ENCODE peak calls at places on chromosomes 6 and 20, in six cellular contexts. A is HepG2, K is coronary artery, C is neural progenitor cell, B is brain microvascular endothelial cell, U is pancreas. L is an unnamed sample.

GRCh38 chr20:39829255-39829654 is 859.8 kb downstream of the MAFB start:
- DNase-seq in C (peak; percentile 60), K (no peak), B (no peak), U (no peak), A (no peak), L (no peak)

GRCh38 chr20:38143646-38144554 is 21.2 kb downstream of the TGM2 start:
- DNase-seq in K (peak; percentile 89), U (peak; percentile 45), C (no peak), B (peak; percentile 74), A (peak; percentile 91), L (peak; percentile 48)

GRCh38 chr6:129832299-129832698 is 28.8 kb downstream of the TMEM244 start:
- DNase-seq in A (no peak), K (no peak), U (no peak), B (no peak), C (no peak), L (no peak)

GRCh38 chr6:29653452-29654038 is 3.3 kb upstream of the MOG start:
- DNase-seq in A (peak; percentile 69), C (peak; percentile 87), B (peak; percentile 54), K (no peak), U (peak; percentile 35), L (peak; percentile 57)

GRCh38 chr20:44166008-44166407 is 21.0 kb downstream of the JPH2 start:
- DNase-seq in U (no peak), C (no peak), B (peak; percentile 25), A (peak; percentile 53), K (no peak), L (no peak)

GRCh38 chr20:14997791-14998190 is 660.4 kb upstream of the FLRT3 start:
- DNase-seq in K (no peak), B (peak; percentile 83), C (no peak), A (no peak), U (no peak), L (no peak)

GRCh38 chr6:169069361-169069760 is 184.3 kb downstream of the THBS2 start:
- DNase-seq in B (no peak), C (no peak), A (no peak), U (no peak), K (no peak), L (no peak)

GRCh38 chr6:35611235-35611634 is 77.5 kb downstream of the FKBP5 start:
- DNase-seq in C (no peak), U (no peak), A (no peak), K (no peak), B (peak; percentile 59), L (no peak)

GRCh38 chr6:125300992-125301434 is 754 bp downstream of the HDDC2 start:
- DNase-seq in K (no peak), U (no peak), A (no peak), C (no peak), B (peak; percentile 34), L (no peak)

GRCh38 chr6:134722996-134723871 is 226.7 kb downstream of the ALDH8A1 start:
- DNase-seq in C (no peak), B (peak; percentile 30), K (no peak), U (no peak), A (no peak), L (no peak)

GRCh38 chr6:151663559-151663958 is 143.9 kb upstream of the ESR1 start:
- DNase-seq in K (no peak), B (no peak), A (no peak), U (no peak), C (no peak), L (no peak)

GRCh38 chr20:32522525-32522774 is 62.7 kb downstream of the NOL4L start:
- DNase-seq in C (no peak), K (no peak), B (no peak), U (no peak), A (no peak), L (no peak)

GRCh38 chr20:10094566-10095173 is 59.9 kb downstream of the ANKEF1 start:
- DNase-seq in C (no peak), B (no peak), A (no peak), U (no peak), K (no peak), L (no peak)

GRCh38 chr6:45394586-45395095 is 16.9 kb upstream of the SUPT3H start:
- DNase-seq in A (no peak), C (no peak), B (no peak), U (no peak), K (no peak), L (no peak)

GRCh38 chr20:48754269-48754668 is 73.5 kb downstream of the PREX1 start:
- DNase-seq in B (no peak), A (no peak), C (no peak), K (no peak), U (no peak), L (no peak)

GRCh38 chr6:34249469-34250370 is 914 bp upstream of the SMIM29 start:
- DNase-seq in B (no peak), C (no peak), U (no peak), K (no peak), A (no peak), L (no peak)

GRCh38 chr20:18632196-18632789 is 44.4 kb downstream of the DTD1 start:
- DNase-seq in C (peak; percentile 86), U (peak; percentile 51), A (peak; percentile 72), B (peak; percentile 60), K (no peak), L (peak; percentile 15)

GRCh38 chr20:56187791-56188190 is 60.7 kb upstream of the MC3R start:
- DNase-seq in K (no peak), A (peak; percentile 16), C (peak; percentile 30), B (no peak), U (no peak), L (no peak)

GRCh38 chr6:56840467-56841371 is 114.2 kb upstream of the BEND6 start:
- DNase-seq in A (peak; percentile 49), B (peak; percentile 67), U (no peak), K (no peak), C (no peak), L (no peak)

GRCh38 chr6:56842602-56843475 is 112.1 kb upstream of the BEND6 start:
- DNase-seq in U (no peak), K (peak; percentile 75), B (peak; percentile 27), C (no peak), A (no peak), L (no peak)

GRCh38 chr6:56839533-56840183 is 115.2 kb upstream of the BEND6 start:
- DNase-seq in C (no peak), A (no peak), K (no peak), U (no peak), B (no peak), L (no peak)

GRCh38 chr6:56841751-56842150 is 113.2 kb upstream of the BEND6 start:
- DNase-seq in C (no peak), B (no peak), K (no peak), U (no peak), A (no peak), L (no peak)

DNA sequence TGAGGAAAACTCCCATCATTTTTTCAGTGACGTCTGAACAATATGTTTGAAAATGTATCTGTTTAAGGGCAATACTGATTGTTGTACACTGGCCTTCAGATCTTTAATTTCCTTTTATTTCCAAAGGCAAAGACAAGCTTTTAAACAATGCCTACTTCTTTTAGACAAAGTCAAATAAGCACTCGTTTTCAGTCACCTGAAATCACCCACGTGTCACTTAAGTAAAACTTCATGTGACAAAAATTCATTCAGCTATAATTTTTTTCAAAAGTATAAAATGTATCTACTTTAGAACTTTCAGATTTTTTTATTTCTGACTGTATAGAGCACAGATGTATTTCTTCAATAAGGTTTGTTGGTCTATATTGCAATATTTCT is 113.5 kb upstream of the BEND6 start:
- DNase-seq in A (no peak), U (no peak), C (no peak), K (no peak), B (no peak), L (no peak)
- H3K4me3 ChIP-seq in A (no peak overlapping the region), U (no peak overlapping the region), C (peak overlapping the region; percentile 96), K (peak overlapping the region; percentile 97), B (no peak overlapping the region), L (peak overlapping the region; percentile 80)

DNA sequence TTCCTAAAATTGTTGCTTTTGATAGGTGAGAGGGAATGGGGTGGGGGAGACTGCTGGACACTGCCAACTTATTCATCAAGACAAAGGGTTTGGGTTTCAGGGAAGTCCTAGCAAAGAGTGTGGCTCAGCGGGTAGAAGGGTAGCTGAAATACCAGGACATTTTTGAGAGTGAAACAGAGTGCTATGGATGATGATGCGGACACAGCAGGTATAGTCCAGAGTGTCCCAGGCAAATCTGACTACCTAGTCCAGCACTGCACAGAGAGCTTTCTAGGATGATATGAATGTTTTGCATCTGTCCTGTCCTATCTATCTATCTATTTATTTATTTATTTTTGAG is 154.3 kb downstream of the BCAS1 start:
- DNase-seq in K (no peak), C (no peak), U (no peak), A (no peak), B (no peak), L (no peak)
- H3K27ac ChIP-seq in K (peak overlapping the region; percentile 86), C (no peak overlapping the region), U (peak overlapping the region; percentile 79), A (no peak overlapping the region), B (peak overlapping the region; percentile 84), L (no peak overlapping the region)

GRCh38 chr6:3753228-3753795 is 1.8 kb upstream of the PXDC1 start:
- DNase-seq in U (no peak), A (no peak), B (no peak), C (no peak), K (no peak), L (no peak)

GRCh38 chr6:3752538-3753227 is 1.2 kb upstream of the PXDC1 start:
- DNase-seq in A (no peak), K (no peak), C (no peak), U (no peak), B (no peak), L (no peak)

GRCh38 chr6:3750324-3751018 is 1.0 kb downstream of the PXDC1 start:
- DNase-seq in K (peak; percentile 92), C (peak; percentile 62), U (peak; percentile 71), A (peak; percentile 62), B (peak; percentile 64), L (no peak)

GRCh38 chr6:3751019-3751729 is at the start of gene PXDC1:
- DNase-seq in C (peak; percentile 57), B (no peak), A (no peak), K (no peak), U (peak; percentile 33), L (no peak)

GRCh38 chr6:3751730-3752537 is 421 bp upstream of the PXDC1 start:
- DNase-seq in K (peak; percentile 96), B (peak; percentile 90), A (peak; percentile 87), C (peak; percentile 91), U (peak; percentile 84), L (peak; percentile 86)
- TF ChIP-seq CTCF in K (peak; percentile 27), B (peak; percentile 45), A (peak; percentile 55), C (peak; percentile 38), U (no peak), L (peak; percentile 40)

DNA sequence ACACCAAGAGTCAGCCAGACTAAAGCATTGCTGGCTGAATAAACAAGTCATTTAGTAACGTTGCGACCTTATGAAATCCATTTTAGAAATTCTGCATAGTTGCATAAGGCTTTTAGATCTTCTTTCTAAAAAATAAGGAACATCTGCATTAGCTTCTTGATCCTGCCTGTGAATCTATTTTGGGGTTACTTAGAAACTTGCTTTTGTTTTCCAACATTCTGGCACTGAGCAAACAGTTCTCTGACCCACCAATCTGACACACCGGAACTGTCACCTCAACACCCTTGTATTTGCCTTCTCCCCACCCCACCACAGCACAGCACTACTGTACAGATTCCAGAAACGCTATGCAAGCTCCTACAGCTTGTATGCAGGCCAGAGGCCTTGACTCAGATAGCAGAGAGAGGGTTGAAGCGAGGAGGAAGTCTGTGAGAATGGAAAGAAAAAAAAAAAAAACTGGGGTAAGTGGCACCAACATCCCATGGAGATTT is 55.0 kb downstream of the KIF13A start:
- DNase-seq in C (no peak), K (peak; percentile 84), U (peak; percentile 19), A (peak; percentile 92), B (peak; percentile 95), L (peak; percentile 73)
- H3K4me3 ChIP-seq in C (no peak overlapping the region), K (peak overlapping the region; percentile 25), U (no peak overlapping the region), A (no peak overlapping the region), B (no peak overlapping the region), L (no peak overlapping the region)